ENCODE peak calls at places on chromosomes 11 and 22, in four cellular contexts. U is activated T-cell treated with anti-CD3 and anti-CD28 coated beads, Interleukin-2, amount 50 U/mL, for 4 hours; X is central memory CD4-positive, alpha-beta T cell; C is mesendoderm. T is an unnamed sample.

GRCh38 chr11:65593518-65594414 is 1.8 kb downstream of the KCNK7 start:
- DNase-seq in U (peak), C (peak), X (no peak), T (peak)

GRCh38 chr11:49995559-49995958 is 13.2 kb upstream of the OR4C12 start:
- DNase-seq in U (no peak), C (peak), X (no peak), T (peak)

GRCh38 chr11:80107415-80107814 is 666.6 kb upstream of the TENM4 start:
- DNase-seq in X (no peak), U (no peak), C (peak), T (peak)

GRCh38 chr11:75056806-75057205 is 39.9 kb downstream of the OR2AT4 start:
- DNase-seq in X (no peak), C (no peak), U (no peak), T (no peak)

GRCh38 chr11:55572548-55572947 is 620 bp downstream of the OR4C16 start:
- DNase-seq in U (no peak), X (no peak), C (no peak), T (no peak)

GRCh38 chr11:44014968-44015623 is 32.7 kb upstream of the ACCSL start:
- DNase-seq in C (no peak), U (no peak), X (no peak), T (no peak)

GRCh38 chr22:31925056-31925455 is 19.3 kb upstream of the YWHAH start:
- DNase-seq in U (no peak), C (no peak), X (no peak), T (no peak)

GRCh38 chr22:29071261-29072045 is 1.4 kb upstream of the KREMEN1 start:
- DNase-seq in X (peak), U (no peak), C (peak), T (peak)

GRCh38 chr11:60127311-60127811 is 38.9 kb downstream of the MS4A2 start:
- DNase-seq in U (no peak), X (no peak), C (no peak), T (no peak)

GRCh38 chr11:13277719-13278619 is at the start of gene BMAL1:
- DNase-seq in U (peak), X (peak), C (peak), T (peak)

GRCh38 chr11:3170756-3171670 is 5.9 kb upstream of the OSBPL5 start:
- DNase-seq in U (no peak), X (no peak), C (no peak), T (no peak)

GRCh38 chr11:69913591-69914285 is 94.5 kb upstream of the FGF3 start:
- DNase-seq in X (no peak), C (no peak), U (no peak), T (no peak)

GRCh38 chr11:1202776-1203504 is 19.9 kb upstream of the MUC5B start:
- DNase-seq in C (peak), U (peak), X (peak), T (peak)

GRCh38 chr11:7643323-7643722 is 30.0 kb downstream of the CYB5R2 start:
- DNase-seq in U (no peak), X (no peak), C (no peak), T (no peak)

GRCh38 chr11:131146817-131147490 is 223.5 kb upstream of the NTM start:
- DNase-seq in C (no peak), X (no peak), U (no peak), T (no peak)

GRCh38 chr11:75706260-75706729 is 11.3 kb upstream of the MOGAT2 start:
- DNase-seq in C (peak), X (peak), U (peak), T (peak)

GRCh38 chr22:42947211-42947990 is 67.5 kb downstream of the PACSIN2 start:
- DNase-seq in C (peak), U (no peak), X (no peak), T (no peak)

GRCh38 chr11:5486421-5486820 is 2.1 kb upstream of the OR52D1 start:
- DNase-seq in C (peak), U (no peak), X (no peak), T (no peak)

GRCh38 chr11:122439911-122440782 is 215.4 kb upstream of the UBASH3B start:
- DNase-seq in C (peak), U (no peak), X (no peak), T (peak)

GRCh38 chr11:95994340-95994728 is 70.4 kb upstream of the MTMR2 start:
- DNase-seq in U (no peak), X (no peak), C (no peak), T (peak)

GRCh38 chr11:3177931-3178330 is 12.8 kb upstream of the OSBPL5 start:
- DNase-seq in X (no peak), U (no peak), C (no peak), T (no peak)

GRCh38 chr11:27938011-27938410 is 169.9 kb downstream of the KIF18A start:
- DNase-seq in X (no peak), U (no peak), C (no peak), T (no peak)

GRCh38 chr11:133830931-133831907 is 14.1 kb downstream of the SPATA19 start:
- DNase-seq in U (no peak), X (no peak), C (no peak), T (peak)

GRCh38 chr22:37519268-37520195 is at the start of gene CARD10:
- DNase-seq in X (no peak), U (no peak), C (no peak), T (peak)

GRCh38 chr11:36295926-36296325 is at the start of gene PRR5L:
- DNase-seq in C (no peak), X (no peak), U (no peak), T (no peak)

GRCh38 chr22:31177420-31178162 is 17.6 kb downstream of the RNF185 start:
- DNase-seq in U (no peak), X (no peak), C (no peak), T (no peak)

GRCh38 chr22:43881091-43882061 is 10.4 kb downstream of the PNPLA5 start:
- DNase-seq in C (no peak), U (no peak), X (no peak), T (no peak)

GRCh38 chr11:95228081-95228859 is 2.7 kb downstream of the SESN3 start:
- DNase-seq in X (no peak), U (no peak), C (no peak), T (no peak)

GRCh38 chr11:115503083-115503885 is 931 bp downstream of the CADM1 start:
- DNase-seq in X (peak), C (peak), U (no peak), T (peak)

GRCh38 chr22:28025866-28026575 is 107.0 kb upstream of the PITPNB start:
- DNase-seq in U (no peak), X (no peak), C (no peak), T (no peak)

GRCh38 chr22:49986325-49986724 is 25.8 kb downstream of the PIM3 start:
- DNase-seq in X (no peak), C (no peak), U (no peak), T (no peak)

T was measured in GM23338.